ENCODE peak calls at places on chromosome 1, in five cellular contexts. K, E, X, C and U are unnamed samples.

GRCh38 chr1:219555802-219556201 is 57.1 kb downstream of the ZC3H11B start:
- DNase-seq in E (no peak), K (no peak), C (no peak), X (no peak), U (peak)

GRCh38 chr1:77056525-77056924 is 162.7 kb downstream of the PIGK start:
- DNase-seq in C (no peak), X (no peak), E (no peak), K (no peak), U (no peak)

GRCh38 chr1:92118826-92119225 is 38.7 kb downstream of the BTBD8 start:
- DNase-seq in X (no peak), K (no peak), E (no peak), C (no peak), U (no peak)

GRCh38 chr1:234520908-234521801 is 42.2 kb upstream of the TARBP1 start:
- DNase-seq in E (no peak), K (no peak), X (no peak), C (no peak), U (no peak)

GRCh38 chr1:165069829-165070228 is 286.7 kb downstream of the LMX1A start:
- DNase-seq in E (no peak), C (no peak), X (no peak), K (no peak), U (no peak)

GRCh38 chr1:114467491-114467890 is 43.5 kb downstream of the TRIM33 start:
- DNase-seq in C (no peak), X (no peak), E (no peak), K (no peak), U (no peak)

GRCh38 chr1:225451340-225451739 is 23.5 kb upstream of the LBR start:
- DNase-seq in C (no peak), K (no peak), E (peak), X (peak), U (no peak)

GRCh38 chr1:75693551-75693950 is 31.0 kb upstream of the ACADM start:
- DNase-seq in C (no peak), X (no peak), E (no peak), K (no peak), U (no peak)

DNA sequence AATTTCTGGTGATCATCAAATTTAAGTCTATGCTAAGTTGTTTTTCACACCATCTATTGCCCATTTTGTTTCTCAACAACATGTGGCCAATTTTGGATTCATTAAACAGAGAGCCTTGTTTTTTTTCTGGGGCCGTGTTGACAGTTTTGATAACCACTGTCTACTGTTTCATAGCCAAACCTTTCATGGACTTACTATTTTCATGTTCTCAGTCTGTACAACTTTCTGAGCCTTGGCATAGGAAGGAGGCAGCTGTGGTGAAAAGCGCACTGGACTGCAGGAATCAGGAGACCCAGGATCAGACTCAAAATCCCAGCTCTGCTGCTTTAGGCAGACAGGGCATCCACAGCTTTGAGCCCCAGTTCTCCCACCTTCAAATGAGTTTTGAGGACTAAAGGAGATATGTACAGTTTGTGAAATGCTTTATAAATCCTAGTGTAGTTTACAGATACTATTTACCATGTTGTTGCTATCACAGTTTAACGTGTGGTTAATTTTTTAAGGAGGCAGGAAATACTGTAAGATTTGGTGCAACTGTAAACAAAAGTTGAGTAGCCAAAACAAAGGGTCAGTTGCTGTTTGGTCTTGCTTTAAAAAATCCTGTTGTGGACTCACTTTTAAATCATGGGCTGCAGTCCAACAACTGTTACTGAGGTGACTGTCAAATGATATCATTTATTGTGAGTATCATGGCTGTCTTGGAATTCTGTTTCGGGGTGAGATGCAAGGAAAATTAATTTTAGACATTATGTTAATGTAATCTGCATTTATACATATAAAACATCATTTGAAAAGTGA is 2.9 kb downstream of the MACO1 start:
- DNase-seq in C (no peak), E (no peak), K (no peak), X (no peak), U (peak)
- H3K4me3 ChIP-seq in C (no peak), E (no peak), K (no peak), X (no peak), U (no peak)

GRCh38 chr1:180228648-180229482 is 1.2 kb upstream of the LHX4 start:
- DNase-seq in E (no peak), C (no peak), K (no peak), X (no peak), U (no peak)
- H3K27ac ChIP-seq in E (no peak), C (no peak), K (no peak), X (no peak), U (no peak)

DNA sequence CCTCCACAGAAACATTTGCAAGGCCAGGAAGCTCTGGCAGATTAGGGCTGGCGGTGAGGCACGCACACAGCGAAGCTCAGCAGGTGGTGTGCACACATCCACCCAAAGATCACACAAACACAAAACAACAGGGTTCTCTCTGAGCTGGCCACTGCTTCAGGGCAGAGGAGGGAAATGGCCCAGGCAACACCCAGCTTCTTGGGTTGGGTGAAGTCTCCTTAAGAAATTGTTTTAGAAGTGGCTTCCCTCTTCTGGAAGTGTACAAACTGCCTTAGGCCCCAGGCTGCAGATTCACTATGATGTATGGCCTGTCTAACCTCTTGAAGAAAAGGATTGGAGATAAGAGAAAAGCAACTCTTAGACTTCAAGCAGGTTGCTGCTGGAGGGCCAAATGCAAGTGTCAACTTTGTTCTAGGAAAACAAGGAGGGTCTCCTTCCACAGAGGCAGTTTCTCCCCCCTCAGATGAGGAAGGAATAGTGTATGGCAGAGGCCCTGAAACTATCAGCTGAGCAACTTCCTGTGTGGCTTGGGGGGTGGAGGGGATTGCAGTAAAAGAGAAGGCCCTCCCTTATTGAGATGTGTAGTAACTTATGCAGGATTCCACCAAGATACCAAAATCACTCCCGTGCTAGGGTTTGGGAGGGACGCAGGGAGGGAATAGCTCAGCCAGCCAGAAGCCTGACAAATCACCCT is 2.1 kb downstream of the RCSD1 start:
- DNase-seq in X (no peak), K (no peak), C (no peak), E (no peak), U (peak)
- H3K4me3 ChIP-seq in X (peak), K (peak), C (no peak), E (no peak), U (peak)

GRCh38 chr1:89855413-89856123 is 34.7 kb downstream of the LRRC8D start:
- DNase-seq in X (no peak), K (no peak), E (no peak), C (no peak), U (no peak)
- H3K27ac ChIP-seq in X (no peak), K (no peak), E (no peak), C (no peak), U (no peak)

DNA sequence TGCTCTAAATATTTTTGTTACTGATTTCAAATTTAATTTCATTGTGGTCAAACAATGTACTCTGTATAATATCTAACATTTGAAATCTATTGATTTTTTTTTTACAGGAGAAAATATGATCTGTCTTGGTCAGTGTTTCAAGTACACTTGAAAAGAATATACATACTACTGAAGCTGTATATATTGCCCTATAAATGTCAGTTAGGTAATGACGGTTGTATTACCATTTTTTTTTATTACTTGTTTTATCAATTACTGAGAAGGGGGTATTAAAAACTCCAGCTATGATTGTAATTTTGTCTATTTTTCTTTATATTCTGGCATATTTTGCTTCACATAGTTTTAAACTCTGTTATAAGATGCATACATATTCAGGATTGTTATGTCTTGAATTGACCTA is 59.7 kb upstream of the CACHD1 start:
- DNase-seq in K (no peak), E (no peak), X (no peak), C (no peak), U (no peak)
- H3K4me3 ChIP-seq in K (no peak), E (no peak), X (no peak), C (no peak), U (no peak)